ENCODE peak calls at places on chromosome 19, in nine cellular contexts. W, R, K, I, G, T, Z, L and P are unnamed samples.

GRCh38 chr19:8161135-8161646 is 11.8 kb upstream of the FBN3 start:
- DNase-seq in W (no peak), R (no peak), K (no peak), I (no peak), G (peak), T (peak), Z (peak), L (no peak), P (no peak)

GRCh38 chr19:51480590-51480989 is 2.3 kb downstream of the CEACAM18 start:
- DNase-seq in W (no peak), R (no peak), K (no peak), I (no peak), G (no peak), T (peak), Z (no peak), L (no peak), P (no peak)

GRCh38 chr19:48364564-48365363 is 597 bp downstream of the SYNGR4 start:
- DNase-seq in W (no peak), R (no peak), K (no peak), I (peak), G (peak), T (no peak), Z (no peak), L (no peak), P (no peak)

GRCh38 chr19:18637644-18638630 is 1.1 kb downstream of the KLHL26 start:
- DNase-seq in W (peak), R (no peak), K (peak), I (no peak), G (peak), T (no peak), Z (no peak), L (no peak), P (peak)

GRCh38 chr19:40165362-40165937 is 25.8 kb upstream of the MAP3K10 start:
- DNase-seq in W (peak), R (no peak), K (peak), I (peak), G (peak), T (peak), Z (no peak), L (no peak), P (peak)

GRCh38 chr19:33040994-33041827 is 23.5 kb downstream of the RHPN2 start:
- DNase-seq in W (peak), R (no peak), K (peak), I (no peak), G (peak), T (peak), Z (no peak), L (no peak), P (no peak)

GRCh38 chr19:907183-907853 is 5.7 kb downstream of the R3HDM4 start:
- DNase-seq in W (no peak), R (no peak), K (no peak), I (no peak), G (no peak), T (no peak), Z (no peak), L (no peak), P (no peak)

GRCh38 chr19:46080561-46080960 is 39.8 kb upstream of the IGFL4 start:
- DNase-seq in W (no peak), R (no peak), K (no peak), I (no peak), G (no peak), T (peak), Z (no peak), L (no peak), P (no peak)

GRCh38 chr19:33418871-33419762 is 45.6 kb downstream of the CEBPG start:
- DNase-seq in W (no peak), R (no peak), K (no peak), I (no peak), G (no peak), T (no peak), Z (no peak), L (no peak), P (no peak)

GRCh38 chr19:28482221-28482620 is 730.7 kb downstream of the UQCRFS1 start:
- DNase-seq in W (no peak), R (no peak), K (peak), I (no peak), G (no peak), T (no peak), Z (no peak), L (no peak), P (peak)

GRCh38 chr19:1206733-1207301 is 1.2 kb downstream of the STK11 start:
- DNase-seq in W (peak), R (no peak), K (peak), I (peak), G (no peak), T (no peak), Z (no peak), L (no peak), P (peak)

GRCh38 chr19:53034948-53035675 is 9.4 kb upstream of the ERVV-2 start:
- DNase-seq in W (no peak), R (no peak), K (peak), I (peak), G (no peak), T (no peak), Z (no peak), L (no peak), P (peak)

GRCh38 chr19:548841-549830 is 5.3 kb downstream of the GZMM start:
- DNase-seq in W (no peak), R (no peak), K (no peak), I (no peak), G (no peak), T (no peak), Z (no peak), L (no peak), P (no peak)

GRCh38 chr19:5943623-5944022 is 29.6 kb downstream of the CAPS start:
- DNase-seq in W (no peak), R (no peak), K (no peak), I (no peak), G (no peak), T (peak), Z (no peak), L (no peak), P (no peak)

GRCh38 chr19:31139871-31140505 is 209.2 kb downstream of the TSHZ3 start:
- DNase-seq in W (no peak), R (no peak), K (peak), I (no peak), G (no peak), T (peak), Z (no peak), L (no peak), P (peak)

GRCh38 chr19:35143231-35143715 is at the start of gene FXYD7:
- DNase-seq in W (no peak), R (no peak), K (no peak), I (no peak), G (peak), T (no peak), Z (no peak), L (no peak), P (no peak)

GRCh38 chr19:7083076-7083956 is 13.8 kb downstream of the ZNF557 start:
- DNase-seq in W (no peak), R (no peak), K (peak), I (no peak), G (no peak), T (peak), Z (no peak), L (no peak), P (no peak)

GRCh38 chr19:50315773-50316448 is 13.3 kb downstream of the KCNC3 start:
- DNase-seq in W (no peak), R (no peak), K (no peak), I (no peak), G (no peak), T (no peak), Z (peak), L (no peak), P (peak)

GRCh38 chr19:30212574-30212973 is 159.6 kb upstream of the ZNF536 start:
- DNase-seq in W (no peak), R (no peak), K (no peak), I (no peak), G (no peak), T (no peak), Z (no peak), L (no peak), P (no peak)

GRCh38 chr19:17847538-17848366 is at the start of gene JAK3:
- DNase-seq in W (peak), R (peak), K (peak), I (peak), G (no peak), T (peak), Z (no peak), L (no peak), P (no peak)

GRCh38 chr19:16363133-16363851 is 38.7 kb downstream of the KLF2 start:
- DNase-seq in W (peak), R (no peak), K (peak), I (no peak), G (peak), T (no peak), Z (no peak), L (no peak), P (peak)

GRCh38 chr19:11337080-11337479 is 2.4 kb downstream of the RAB3D start:
- DNase-seq in W (no peak), R (no peak), K (no peak), I (no peak), G (no peak), T (no peak), Z (no peak), L (no peak), P (no peak)

GRCh38 chr19:31553112-31553843 is 204.0 kb upstream of the TSHZ3 start:
- DNase-seq in W (no peak), R (no peak), K (no peak), I (peak), G (no peak), T (no peak), Z (no peak), L (peak), P (no peak)

GRCh38 chr19:38061294-38061693 is 154.3 kb downstream of the SIPA1L3 start:
- DNase-seq in W (no peak), R (peak), K (peak), I (no peak), G (no peak), T (peak), Z (no peak), L (no peak), P (no peak)

GRCh38 chr19:49651029-49651825 is 9.2 kb downstream of the SCAF1 start:
- DNase-seq in W (no peak), R (no peak), K (no peak), I (no peak), G (no peak), T (no peak), Z (no peak), L (no peak), P (no peak)

GRCh38 chr19:39846176-39846677 is at the start of gene FBL:
- DNase-seq in W (peak), R (peak), K (peak), I (peak), G (peak), T (peak), Z (peak), L (peak), P (peak)

GRCh38 chr19:10408511-10409291 is 5.4 kb upstream of the CDC37 start:
- DNase-seq in W (peak), R (no peak), K (no peak), I (no peak), G (no peak), T (no peak), Z (no peak), L (no peak), P (no peak)

GRCh38 chr19:1130801-1131717 is 27.3 kb downstream of the GPX4 start:
- DNase-seq in W (no peak), R (no peak), K (no peak), I (no peak), G (no peak), T (no peak), Z (no peak), L (no peak), P (no peak)

GRCh38 chr19:45767881-45768643 is 990 bp downstream of the SIX5 start:
- DNase-seq in W (peak), R (no peak), K (peak), I (peak), G (peak), T (peak), Z (no peak), L (no peak), P (peak)

GRCh38 chr19:31944286-31944685 is 401.1 kb upstream of the ZNF507 start:
- DNase-seq in W (no peak), R (no peak), K (no peak), I (no peak), G (no peak), T (no peak), Z (no peak), L (no peak), P (no peak)

GRCh38 chr19:11373166-11373884 is 1.1 kb upstream of the SWSAP1 start:
- DNase-seq in W (no peak), R (no peak), K (peak), I (no peak), G (peak), T (peak), Z (peak), L (no peak), P (peak)

GRCh38 chr19:53102186-53102585 is 1.0 kb downstream of the ZNF160 start:
- DNase-seq in W (no peak), R (no peak), K (no peak), I (no peak), G (no peak), T (no peak), Z (peak), L (no peak), P (no peak)

GRCh38 chr19:43700368-43701015 is 15.4 kb upstream of the IRGC start:
- DNase-seq in W (peak), R (peak), K (peak), I (peak), G (no peak), T (peak), Z (no peak), L (peak), P (no peak)

GRCh38 chr19:50772408-50773311 is 2.4 kb downstream of the GPR32 start:
- DNase-seq in W (no peak), R (no peak), K (no peak), I (no peak), G (no peak), T (peak), Z (no peak), L (no peak), P (no peak)

GRCh38 chr19:31066385-31066784 is 282.9 kb downstream of the TSHZ3 start:
- DNase-seq in W (no peak), R (no peak), K (peak), I (no peak), G (no peak), T (peak), Z (no peak), L (no peak), P (peak)